ENCODE peak calls at places on chromosomes 11 and 22, in six cellular contexts. F is heart left ventricle; Q is CD8-positive, alpha-beta memory T cell; Z is H1; N is heart right ventricle; H is fibroblast of lung. P is an unnamed sample.

GRCh38 chr11:18312663-18313420 is 9.1 kb downstream of the HPS5 start:
- DNase-seq in Z (no peak), N (no peak), F (no peak), Q (no peak), H (no peak), P (no peak)

GRCh38 chr11:61122761-61123160 is 20.5 kb downstream of the CD5 start:
- DNase-seq in H (no peak), Q (no peak), N (no peak), F (no peak), Z (no peak), P (no peak)

GRCh38 chr11:9057032-9057431 is 34.4 kb downstream of the SCUBE2 start:
- DNase-seq in H (peak; percentile 15), Z (no peak), N (no peak), F (no peak), Q (no peak), P (no peak)

GRCh38 chr11:36033936-36034335 is 90.1 kb downstream of the LDLRAD3 start:
- DNase-seq in Z (no peak), Q (no peak), N (no peak), H (no peak), F (no peak), P (no peak)

GRCh38 chr22:21710156-21710555 is 25.4 kb downstream of the YPEL1 start:
- DNase-seq in H (no peak), Q (no peak), N (no peak), Z (no peak), F (no peak), P (peak; percentile 75)

GRCh38 chr11:16862733-16863132 is 124.3 kb downstream of the C11orf58 start:
- DNase-seq in Q (no peak), N (no peak), H (no peak), F (no peak), Z (no peak), P (no peak)

GRCh38 chr11:59206635-59207034 is 6.1 kb downstream of the MPEG1 start:
- DNase-seq in F (no peak), Q (no peak), N (peak; percentile 34), Z (peak; percentile 65), H (peak; percentile 38), P (peak; percentile 28)

GRCh38 chr11:118666331-118666730 is 13.1 kb downstream of the TREH start:
- DNase-seq in H (no peak), Q (no peak), Z (no peak), F (no peak), N (no peak), P (no peak)

GRCh38 chr22:27996981-27997380 is 77.9 kb upstream of the PITPNB start:
- DNase-seq in H (no peak), F (peak; percentile 5), Q (no peak), N (no peak), Z (no peak), P (no peak)

GRCh38 chr11:85582111-85582510 is 45.0 kb downstream of the DLG2 start:
- DNase-seq in H (no peak), Q (no peak), F (no peak), Z (no peak), N (no peak), P (no peak)

GRCh38 chr11:126499124-126499752 is 143.8 kb downstream of the ST3GAL4 start:
- DNase-seq in Z (no peak), N (no peak), H (no peak), Q (no peak), F (no peak), P (no peak)

GRCh38 chr22:31579835-31580242 is 82.2 kb downstream of the PISD start:
- DNase-seq in Q (no peak), N (no peak), H (no peak), Z (no peak), F (no peak), P (no peak)

GRCh38 chr22:27003301-27003700 is 345.9 kb downstream of the MIAT start:
- DNase-seq in Z (no peak), H (no peak), N (no peak), F (no peak), Q (no peak), P (no peak)

GRCh38 chr22:32409977-32410376 is 2.1 kb downstream of the RTCB start:
- DNase-seq in H (no peak), Q (no peak), F (no peak), N (no peak), Z (no peak), P (no peak)

GRCh38 chr11:70415176-70415575 is 16.8 kb downstream of the CTTN start:
- DNase-seq in F (no peak), N (no peak), H (peak; percentile 50), Z (no peak), Q (no peak), P (no peak)

GRCh38 chr11:120561286-120561685 is 49.7 kb downstream of the GRIK4 start:
- DNase-seq in F (no peak), Q (no peak), N (no peak), Z (no peak), H (no peak), P (no peak)

GRCh38 chr11:47161890-47162289 is 14.8 kb downstream of the ARFGAP2 start:
- DNase-seq in F (no peak), H (peak; percentile 39), Z (no peak), Q (no peak), N (no peak), P (no peak)

GRCh38 chr22:20305894-20306645 is 13.8 kb downstream of the DGCR6L start:
- DNase-seq in H (no peak), F (no peak), N (no peak), Z (no peak), Q (no peak), P (no peak)

GRCh38 chr11:78261367-78261766 is 72.6 kb downstream of the USP35 start:
- DNase-seq in Z (no peak), Q (no peak), F (no peak), H (no peak), N (no peak), P (no peak)

GRCh38 chr22:19990609-19991394 is 25.8 kb downstream of the ARVCF start:
- DNase-seq in N (no peak), F (no peak), Q (no peak), Z (no peak), H (no peak), P (no peak)

GRCh38 chr22:17476838-17477237 is 86.5 kb upstream of the SLC25A18 start:
- DNase-seq in F (no peak), H (peak; percentile 66), N (no peak), Q (no peak), Z (no peak), P (no peak)

GRCh38 chr11:14678350-14678749 is 34.7 kb downstream of the PDE3B start:
- DNase-seq in H (no peak), F (no peak), Z (no peak), Q (no peak), N (no peak), P (no peak)

GRCh38 chr11:46338988-46339666 is 8.1 kb upstream of the DGKZ start:
- DNase-seq in Z (peak; percentile 87), H (no peak), Q (no peak), F (peak; percentile 80), N (no peak), P (no peak)

GRCh38 chr11:58608331-58608730 is 14.1 kb upstream of the CNTF start:
- DNase-seq in Z (no peak), Q (no peak), F (no peak), H (no peak), N (no peak), P (no peak)

DNA sequence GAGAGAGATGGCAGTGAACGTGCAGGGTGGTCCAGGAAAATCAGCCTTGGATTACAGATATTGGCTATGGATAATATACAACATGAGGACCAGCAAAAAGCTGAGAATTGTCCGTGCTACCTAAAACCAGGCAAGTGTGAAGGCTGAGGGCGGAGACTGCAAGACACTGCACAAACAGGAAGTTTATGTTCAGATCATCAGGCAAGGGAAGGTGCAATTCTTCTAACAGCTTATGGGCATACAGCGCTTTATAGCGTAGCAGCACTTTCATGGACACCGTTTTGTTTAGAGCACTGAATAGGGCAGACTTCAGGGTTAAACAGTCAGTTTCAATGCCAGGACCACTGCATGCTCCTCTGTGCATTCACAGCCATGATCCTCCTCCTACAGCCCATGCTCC is 93.1 kb upstream of the TMEM45B start:
- DNase-seq in N (no peak), H (no peak), Q (no peak), Z (no peak), F (no peak), P (no peak)
- H3K4me3 ChIP-seq in N (no peak overlapping the region), H (no peak overlapping the region), Q (no peak overlapping the region), Z (no peak overlapping the region), F (no peak overlapping the region), P (no peak overlapping the region)

DNA sequence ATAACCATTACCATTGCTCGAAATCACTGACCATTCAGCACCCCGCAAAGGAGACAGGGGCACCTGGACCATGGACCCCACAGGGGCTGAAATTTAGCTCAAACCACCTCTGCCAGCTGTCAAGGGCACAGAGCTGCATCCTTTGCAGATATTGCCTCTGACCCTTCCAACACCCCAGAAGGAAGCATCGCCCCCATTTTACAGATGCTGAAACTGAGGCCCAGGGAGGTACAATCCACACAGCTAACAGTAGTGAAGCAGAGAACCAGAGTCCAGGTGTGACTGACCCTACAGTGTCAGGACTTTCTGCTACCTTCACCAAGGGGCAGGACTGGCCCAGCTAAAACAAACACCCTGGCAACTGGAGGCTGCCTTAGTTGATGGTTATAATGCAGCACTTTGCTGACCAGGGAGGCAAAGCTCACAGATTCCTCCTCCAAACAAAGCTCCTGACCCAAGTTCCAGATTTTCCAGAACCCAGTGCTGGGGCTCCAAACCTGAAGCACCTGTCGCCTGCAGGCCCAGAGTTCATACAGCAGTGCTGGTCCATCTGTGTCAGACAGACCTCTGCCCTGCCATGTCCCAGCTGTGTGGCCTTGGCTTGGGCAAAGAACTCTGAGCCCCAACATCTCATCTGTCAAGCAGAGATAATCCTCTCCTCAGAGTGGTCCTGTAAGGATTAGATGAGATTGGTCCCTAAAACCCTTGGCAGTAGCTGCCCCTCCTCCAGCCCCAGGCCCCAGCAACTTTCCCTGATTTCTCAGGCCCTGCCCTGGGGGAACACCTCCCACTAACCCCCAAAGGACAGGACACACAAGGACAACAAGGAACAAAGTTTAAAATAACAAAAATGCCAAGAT is 15.2 kb upstream of the ARAP1 start:
- DNase-seq in Z (no peak), Q (no peak), H (no peak), N (no peak), F (no peak), P (no peak)
- H3K36me3 ChIP-seq in Z (no peaks in the 10 kb centered on the region), Q (no peaks in the 10 kb centered on the region), H (no peaks in the 10 kb centered on the region), N (no peaks in the 10 kb centered on the region), F (no peaks in the 10 kb centered on the region), P (no peaks in the 10 kb centered on the region)

GRCh38 chr22:33803371-33803770 is 116.9 kb downstream of the LARGE1 start:
- DNase-seq in N (no peak), F (no peak), Z (no peak), H (peak; percentile 86), Q (no peak), P (peak; percentile 54)
- H3K4me3 ChIP-seq in N (no peak overlapping the region), F (no peak overlapping the region), Z (no peak overlapping the region), H (peak overlapping the region; percentile 12), Q (no peak overlapping the region), P (no peak overlapping the region)

DNA sequence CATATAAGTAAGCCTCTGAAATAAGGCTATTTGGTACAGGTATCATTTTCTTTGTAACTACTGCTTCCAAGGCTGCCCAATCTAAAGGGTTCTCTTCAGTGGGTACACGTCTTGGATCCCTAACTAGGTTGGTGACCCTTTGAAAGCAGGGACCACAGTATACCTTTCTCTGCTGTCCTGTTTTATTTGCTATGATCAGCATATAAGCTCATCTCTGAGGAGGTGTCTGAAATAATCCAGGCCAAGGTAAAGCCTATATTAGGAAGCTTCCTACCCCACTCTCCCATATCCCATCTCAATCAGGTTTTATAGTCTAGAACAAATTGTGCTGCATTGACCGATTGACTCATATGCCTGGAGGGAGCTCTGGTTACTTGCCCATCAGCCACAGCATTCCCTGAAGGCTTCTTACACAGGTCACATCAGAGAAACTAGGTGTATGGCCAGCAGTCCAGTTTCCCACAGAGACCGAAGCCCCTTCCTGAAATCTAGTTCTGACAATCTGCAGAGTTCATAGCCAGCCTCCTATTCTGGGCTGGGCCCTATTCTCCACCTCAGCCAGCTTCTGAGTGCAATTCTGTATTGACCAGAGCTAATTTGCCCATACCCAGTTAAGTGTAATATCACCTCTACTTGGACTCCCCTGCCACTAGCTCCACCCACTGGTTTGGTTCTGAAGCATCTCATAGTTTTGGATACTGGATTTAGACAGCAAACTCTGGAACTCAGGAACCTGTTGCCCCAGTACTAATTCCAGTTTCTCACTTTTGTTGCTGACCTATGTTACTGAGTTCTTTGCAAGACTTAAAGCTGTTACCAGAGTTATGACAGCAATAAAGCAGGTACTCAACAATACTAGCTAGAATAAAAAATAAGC is 62.1 kb upstream of the ARHGAP20 start:
- DNase-seq in F (no peak), H (no peak), Z (no peak), N (no peak), Q (no peak), P (no peak)
- H3K36me3 ChIP-seq in F (no peaks in the 10 kb centered on the region), H (no peaks in the 10 kb centered on the region), Z (no peaks in the 10 kb centered on the region), N (no peaks in the 10 kb centered on the region), Q (no peaks in the 10 kb centered on the region), P (no peaks in the 10 kb centered on the region)